ENCODE peak calls at places on chromosomes 2 and 18, in eight cellular contexts. F is G401, Z is endothelial cell, I is GM12865, P is posterior vena cava, Q is DMS 273 treated with DMSO at 0.1 percent for 48 hours, B is astrocyte of the spinal cord, G is activated T-cell treated with anti-CD3 and anti-CD28 coated beads for 4 hours. N is an unnamed sample.
A peak's percentile ranks its signal among the peaks of the same experiment; 100 is the strongest.

GRCh38 chr2:151775057-151775740 is 40.9 kb upstream of the NEB start:
- DNase-seq in F (no peak), G (no peak), Q (no peak), Z (no peak), P (no peak), I (peak; percentile 42), B (peak; percentile 14), N (no peak)

GRCh38 chr2:238973038-238973772 is 125.3 kb downstream of the TWIST2 start:
- DNase-seq in Q (no peak), G (no peak), B (peak; percentile 43), I (no peak), P (no peak), Z (no peak), F (no peak), N (no peak)

GRCh38 chr2:38444247-38444646 is 67.2 kb upstream of the ATL2 start:
- DNase-seq in F (no peak), G (no peak), Z (no peak), I (no peak), Q (no peak), P (no peak), B (peak; percentile 86), N (no peak)

GRCh38 chr18:55779711-55780590 is 192.0 kb upstream of the TCF4 start:
- DNase-seq in Z (peak; percentile 69), Q (no peak), P (peak; percentile 83), B (peak; percentile 19), I (peak; percentile 30), F (peak; percentile 52), G (no peak), N (peak; percentile 31)

GRCh38 chr18:55031576-55031975 is 72.3 kb upstream of the CCDC68 start:
- DNase-seq in I (no peak), Q (no peak), G (no peak), F (no peak), P (no peak), Z (no peak), B (no peak), N (no peak)

GRCh38 chr18:48659188-48660009 is 120.6 kb downstream of the CTIF start:
- DNase-seq in I (no peak), Q (no peak), Z (no peak), F (no peak), G (no peak), P (no peak), B (no peak), N (no peak)

GRCh38 chr2:53505814-53506213 is 261.8 kb upstream of the CHAC2 start:
- DNase-seq in Z (no peak), I (no peak), B (no peak), Q (no peak), P (no peak), F (no peak), G (no peak), N (no peak)

GRCh38 chr2:173213181-173213580 is 137.5 kb downstream of the MAP3K20 start:
- DNase-seq in I (no peak), B (no peak), F (no peak), Q (no peak), P (no peak), Z (no peak), G (no peak), N (no peak)

GRCh38 chr18:68714356-68714706 is 577 bp downstream of the TMX3 start:
- DNase-seq in Z (peak; percentile 22), Q (no peak), G (no peak), B (peak; percentile 14), P (no peak), I (peak; percentile 14), F (peak; percentile 46), N (no peak)

N was measured in GM13976.